ENCODE peak calls at places on chromosomes 5 and 9, in six cellular contexts. X, R, Z, I, J and Q are unnamed samples.

GRCh38 chr5:138177936-138178515 is 404 bp downstream of the BRD8 start:
- DNase-seq in I (no peak), Z (peak), X (peak), R (no peak), J (no peak), Q (peak)

GRCh38 chr9:114366334-114367128 is 21.3 kb downstream of the AKNA start:
- DNase-seq in J (no peak), R (peak), X (peak), Z (peak), I (no peak), Q (no peak)

GRCh38 chr5:6637590-6637989 is 4.3 kb downstream of the SRD5A1 start:
- DNase-seq in Z (no peak), I (no peak), R (no peak), J (no peak), X (no peak), Q (no peak)

GRCh38 chr5:178069909-178070308 is 43.4 kb upstream of the N4BP3 start:
- DNase-seq in X (peak), Z (peak), J (no peak), I (peak), R (no peak), Q (peak)

GRCh38 chr9:35079041-35079425 is 709 bp downstream of the FANCG start:
- DNase-seq in I (no peak), Z (no peak), X (no peak), J (no peak), R (no peak), Q (no peak)

GRCh38 chr5:65919773-65920172 is 6.6 kb upstream of the ERBIN start:
- DNase-seq in R (no peak), X (no peak), J (no peak), I (no peak), Z (no peak), Q (no peak)

GRCh38 chr5:119355636-119356383 is at the start of gene TNFAIP8:
- DNase-seq in R (peak), J (peak), I (peak), X (peak), Z (peak), Q (peak)

GRCh38 chr9:35364817-35365585 is 124.9 kb upstream of the RUSC2 start:
- DNase-seq in X (no peak), Z (no peak), I (no peak), J (no peak), R (no peak), Q (no peak)

GRCh38 chr5:169173372-169173771 is 127.6 kb downstream of the SLIT3 start:
- DNase-seq in Z (no peak), R (no peak), J (no peak), X (no peak), I (no peak), Q (no peak)

GRCh38 chr9:124205686-124206352 is 51.9 kb upstream of the NEK6 start:
- DNase-seq in R (no peak), Z (no peak), J (no peak), I (no peak), X (no peak), Q (no peak)

GRCh38 chr5:143402464-143403356 is 776 bp downstream of the NR3C1 start:
- DNase-seq in J (peak), Z (peak), X (peak), R (peak), I (peak), Q (peak)

GRCh38 chr9:2018162-2018643 is 3.1 kb downstream of the SMARCA2 start:
- DNase-seq in J (no peak), R (no peak), I (no peak), Z (no peak), X (no peak), Q (no peak)

GRCh38 chr5:378976-379742 is 57.6 kb downstream of the AHRR start:
- DNase-seq in X (no peak), J (no peak), Z (no peak), R (peak), I (peak), Q (no peak)

GRCh38 chr9:110351009-110351467 is 13.4 kb upstream of the TXNDC8 start:
- DNase-seq in X (peak), Z (no peak), R (no peak), I (no peak), J (no peak), Q (no peak)

GRCh38 chr5:98349251-98349989 is 424.0 kb upstream of the RGMB start:
- DNase-seq in X (peak), Z (no peak), J (no peak), R (no peak), I (no peak), Q (no peak)

GRCh38 chr5:157066950-157067349 is 8.0 kb upstream of the HAVCR1 start:
- DNase-seq in Z (no peak), I (no peak), J (no peak), R (no peak), X (no peak), Q (no peak)

GRCh38 chr5:133816791-133817190 is 151.6 kb downstream of the C5orf15 start:
- DNase-seq in I (no peak), X (no peak), R (no peak), J (no peak), Z (no peak), Q (no peak)

GRCh38 chr5:9781275-9781674 is 151.1 kb upstream of the TAS2R1 start:
- DNase-seq in J (no peak), R (no peak), Z (no peak), X (peak), I (no peak), Q (no peak)

GRCh38 chr9:112072721-112073553 is 102.2 kb downstream of the SUSD1 start:
- DNase-seq in I (no peak), R (no peak), X (peak), Z (peak), J (no peak), Q (no peak)

GRCh38 chr5:77181596-77182304 is 28.7 kb upstream of the PDE8B start:
- DNase-seq in X (no peak), Z (no peak), J (no peak), I (no peak), R (peak), Q (peak)

GRCh38 chr5:143679777-143680176 is 132.2 kb upstream of the HMHB1 start:
- DNase-seq in J (no peak), X (no peak), I (no peak), R (no peak), Z (no peak), Q (peak)

GRCh38 chr5:84028093-84028492 is 307.4 kb upstream of the HAPLN1 start:
- DNase-seq in X (peak), Z (no peak), I (no peak), R (no peak), J (no peak), Q (no peak)

GRCh38 chr5:100856462-100856861 is 46.6 kb downstream of the ST8SIA4 start:
- DNase-seq in Z (no peak), J (no peak), R (no peak), I (no peak), X (no peak), Q (no peak)

GRCh38 chr9:94630833-94631232 is 8.5 kb downstream of the FBP1 start:
- DNase-seq in R (no peak), J (peak), X (no peak), Z (no peak), I (no peak), Q (peak)

GRCh38 chr5:61280205-61280604 is 51.9 kb upstream of the ZSWIM6 start:
- DNase-seq in R (no peak), I (no peak), J (no peak), Z (no peak), X (peak), Q (peak)

GRCh38 chr5:119596046-119596445 is 33.3 kb upstream of the FAM170A start:
- DNase-seq in X (no peak), I (no peak), R (no peak), Z (no peak), J (no peak), Q (no peak)

GRCh38 chr9:14209399-14209990 is 104.4 kb downstream of the NFIB start:
- DNase-seq in I (no peak), X (no peak), J (no peak), R (no peak), Z (no peak), Q (no peak)

GRCh38 chr9:88053888-88054501 is 79.7 kb upstream of the CDK20 start:
- DNase-seq in J (no peak), Z (no peak), R (no peak), I (no peak), X (no peak), Q (no peak)

GRCh38 chr9:134388289-134388808 is 62.1 kb downstream of the RXRA start:
- DNase-seq in Z (no peak), X (no peak), J (no peak), I (no peak), R (no peak), Q (no peak)

GRCh38 chr9:134390947-134391318 is 64.7 kb downstream of the RXRA start:
- DNase-seq in Z (no peak), R (no peak), I (no peak), X (no peak), J (no peak), Q (no peak)

GRCh38 chr9:134388976-134389375 is 62.7 kb downstream of the RXRA start:
- DNase-seq in J (no peak), I (no peak), R (no peak), X (no peak), Z (no peak), Q (no peak)

GRCh38 chr9:134390537-134390936 is 64.3 kb downstream of the RXRA start:
- DNase-seq in J (no peak), R (no peak), I (no peak), X (no peak), Z (no peak), Q (no peak)

DNA sequence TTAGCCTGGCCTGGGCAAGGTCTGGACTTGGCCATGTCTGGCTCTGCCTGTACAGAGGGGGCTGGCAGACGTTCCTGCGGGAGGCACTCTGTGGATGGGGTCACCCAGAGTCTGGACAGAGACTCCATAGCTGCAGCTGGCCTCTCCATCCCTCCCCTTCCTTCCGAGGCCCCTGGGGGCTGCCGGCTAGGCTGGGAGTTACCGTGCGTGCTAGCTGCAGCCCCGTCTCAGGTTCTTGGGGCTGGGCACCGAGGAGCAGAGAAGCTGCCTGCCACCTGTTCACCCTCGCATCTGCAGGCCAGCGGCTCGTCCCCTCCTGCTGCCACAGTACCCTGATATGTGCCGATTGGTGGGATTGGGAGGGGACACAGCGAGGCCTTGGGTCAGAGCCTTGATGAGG is 63.4 kb downstream of the RXRA start:
- DNase-seq in X (no peak), R (no peak), I (no peak), Z (no peak), J (no peak), Q (no peak)
- TF ChIP-seq CTCF in X (no peak), R (no peak), I (no peak), Z (no peak), J (no peak), Q (no peak)

GRCh38 chr9:29965834-29966233 is 2392.6 kb upstream of the C9orf72 start:
- DNase-seq in X (no peak), Z (no peak), R (no peak), I (no peak), J (no peak), Q (no peak)

GRCh38 chr9:29968831-29969230 is 2395.6 kb upstream of the C9orf72 start:
- DNase-seq in Z (no peak), R (no peak), J (no peak), I (no peak), X (no peak), Q (no peak)

GRCh38 chr9:29969856-29970647 is 2396.8 kb upstream of the C9orf72 start:
- DNase-seq in I (no peak), Z (no peak), J (no peak), R (no peak), X (no peak), Q (no peak)

GRCh38 chr9:29969408-29969807 is 2396.1 kb upstream of the C9orf72 start:
- DNase-seq in J (no peak), I (no peak), Z (no peak), X (no peak), R (no peak), Q (no peak)

GRCh38 chr9:29966247-29966646 is 2393.0 kb upstream of the C9orf72 start:
- DNase-seq in I (no peak), R (no peak), Z (no peak), X (no peak), J (no peak), Q (no peak)
- H3K27ac ChIP-seq in I (no peak), R (no peak), Z (no peak), X (no peak), J (no peak), Q (no peak)

GRCh38 chr9:29043070-29043469 is 1469.8 kb upstream of the C9orf72 start:
- DNase-seq in R (no peak), X (no peak), I (no peak), J (no peak), Z (no peak), Q (no peak)
- TF ChIP-seq CTCF in R (no peak), X (no peak), I (no peak), J (no peak), Z (no peak), Q (no peak)

GRCh38 chr5:180329606-180330269 is 23.4 kb downstream of the GFPT2 start:
- DNase-seq in J (no peak), I (no peak), R (no peak), Z (no peak), X (no peak), Q (no peak)
- H3K27ac ChIP-seq in J (peak), I (no peak), R (no peak), Z (peak), X (no peak), Q (no peak)

DNA sequence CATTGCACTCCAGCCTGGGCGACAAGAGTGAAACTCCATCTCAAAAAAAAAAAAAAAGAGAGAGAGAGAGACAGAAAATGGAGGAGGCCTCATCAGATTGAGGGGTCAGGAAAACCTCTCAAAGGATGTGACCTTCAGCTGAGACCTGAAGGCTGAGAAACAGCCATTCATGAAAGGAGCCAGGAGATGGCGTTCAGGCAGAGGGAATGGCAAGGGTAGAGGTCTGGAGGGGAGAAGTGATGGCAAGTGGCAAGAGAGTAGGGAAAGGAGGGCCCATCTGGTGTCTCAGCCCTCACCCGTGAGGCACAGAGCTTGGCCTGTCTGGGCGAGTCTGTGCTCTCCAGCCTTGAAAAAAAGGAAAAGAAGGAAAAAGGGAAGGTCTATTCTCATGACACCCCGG is 17.0 kb downstream of the CAMK2A start:
- DNase-seq in I (peak), Z (no peak), R (no peak), X (peak), J (no peak), Q (no peak)
- TF ChIP-seq CTCF in I (peak), Z (no peak), R (no peak), X (peak), J (no peak), Q (no peak)

GRCh38 chr5:107670927-107671741 is at the start of gene EFNA5:
- DNase-seq in I (peak), Z (peak), R (peak), X (peak), J (peak), Q (peak)

GRCh38 chr5:107668154-107668932 is 2.4 kb downstream of the EFNA5 start:
- DNase-seq in I (no peak), R (no peak), J (no peak), Z (no peak), X (no peak), Q (no peak)

GRCh38 chr5:107670028-107670926 is 460 bp downstream of the EFNA5 start:
- DNase-seq in R (peak), I (peak), J (no peak), Z (peak), X (peak), Q (peak)

GRCh38 chr5:107668933-107669542 is 1.7 kb downstream of the EFNA5 start:
- DNase-seq in I (peak), R (no peak), Z (peak), X (peak), J (no peak), Q (peak)

DNA sequence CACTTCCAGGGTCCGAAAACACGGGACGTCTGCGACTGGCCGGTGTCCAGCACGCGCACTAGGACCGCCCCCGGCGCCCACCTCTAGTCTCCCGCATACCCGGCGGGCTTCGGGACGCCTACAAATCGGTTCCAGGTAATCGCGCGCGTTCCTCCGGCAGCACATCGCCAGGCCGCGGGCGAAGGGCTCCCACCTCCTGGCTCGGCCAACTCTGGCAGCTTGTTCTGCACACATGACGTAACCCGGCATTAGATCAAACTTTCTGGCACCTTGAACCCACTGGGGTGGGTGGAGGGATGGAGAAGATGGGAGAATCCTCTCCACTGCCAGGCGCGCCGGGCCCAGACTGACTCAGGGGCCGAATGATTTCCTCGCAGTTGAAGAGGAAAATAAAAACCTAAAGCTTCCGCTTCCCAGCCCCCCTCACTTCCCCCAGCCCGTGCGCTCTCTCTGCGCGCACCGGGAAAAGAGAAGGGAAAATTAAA is 1.2 kb downstream of the EFNA5 start:
- DNase-seq in J (peak), Z (peak), I (peak), X (peak), R (peak), Q (peak)
- H3K27ac ChIP-seq in J (peak), Z (peak), I (no peak), X (no peak), R (peak), Q (peak)

GRCh38 chr5:3590967-3591900 is 4.4 kb upstream of the IRX1 start:
- DNase-seq in Z (no peak), J (no peak), I (peak), X (no peak), R (no peak), Q (no peak)
- TF ChIP-seq CTCF in Z (no peak), J (peak), I (peak), X (no peak), R (no peak), Q (no peak)

GRCh38 chr5:72377920-72378635 is 57.9 kb downstream of the PTCD2 start:
- DNase-seq in R (peak), X (peak), J (no peak), Z (no peak), I (no peak), Q (peak)
- H3K27ac ChIP-seq in R (peak), X (no peak), J (peak), Z (no peak), I (no peak), Q (peak)

DNA sequence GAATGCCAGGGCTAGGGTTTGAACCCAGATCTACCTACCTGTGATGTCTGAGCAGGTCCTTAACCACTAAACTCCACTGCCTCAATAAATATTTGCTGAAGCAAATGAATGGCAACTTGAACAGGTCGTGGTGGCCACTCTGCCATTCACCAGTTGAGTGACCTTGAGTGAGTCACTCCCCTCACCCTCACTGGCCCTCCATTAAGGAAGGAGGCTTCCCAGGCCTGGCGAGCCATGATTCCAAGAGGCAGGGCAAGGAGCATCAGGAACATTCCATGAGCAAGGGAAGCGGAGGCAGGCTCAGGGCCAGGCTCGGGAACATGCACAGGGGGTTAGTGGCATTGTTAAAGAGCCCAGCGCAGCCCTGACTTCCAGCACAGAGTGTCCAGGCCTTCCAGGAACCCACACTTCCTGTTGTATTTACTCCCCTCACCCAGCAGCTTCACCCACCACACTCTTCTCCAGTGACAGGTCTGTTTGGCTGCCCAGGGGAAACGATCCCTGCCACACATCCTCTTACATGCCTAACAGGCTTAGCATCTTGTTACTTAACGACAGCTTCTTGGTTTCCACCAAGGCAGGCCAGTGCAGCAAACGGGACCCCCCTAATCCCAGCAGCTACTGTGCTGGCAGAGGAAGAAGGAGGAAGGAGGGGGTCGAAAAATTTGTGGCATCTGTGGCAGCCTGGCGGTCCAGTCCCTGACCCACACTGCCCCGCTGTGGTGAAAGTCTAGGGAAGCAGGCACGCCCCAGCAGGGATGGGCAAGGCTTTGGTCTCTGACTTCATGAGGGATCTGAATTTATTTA is 43.7 kb upstream of the TTC1 start:
- DNase-seq in I (peak), J (no peak), X (peak), R (peak), Z (peak), Q (peak)
- TF ChIP-seq CTCF in I (peak), J (peak), X (peak), R (peak), Z (peak), Q (peak)